ENCODE peak calls at places on chromosomes 12 and 14, in six cellular contexts. One of them, this sample, is unnamed.

GRCh38 chr12:109617496-109617895 is 43.9 kb downstream of the MVK start:
- DNase-seq in fibroblast of the aortic adventitia: no peak
- DNase-seq in AG04449: no peak
- DNase-seq in CD4-positive, alpha-beta T cell: no peak
- DNase-seq in neural crest cell: no peak
- DNase-seq in endodermal cell: no peak
- DNase-seq in this sample: no peak

GRCh38 chr12:108890208-108890607 is 10.3 kb downstream of the DAO start:
- DNase-seq in AG04449: no peak
- DNase-seq in endodermal cell: peak
- DNase-seq in CD4-positive, alpha-beta T cell: no peak
- DNase-seq in fibroblast of the aortic adventitia: peak
- DNase-seq in neural crest cell: peak
- DNase-seq in this sample: peak

GRCh38 chr12:117603316-117604113 is 242.1 kb upstream of the NOS1 start:
- DNase-seq in neural crest cell: no peak
- DNase-seq in CD4-positive, alpha-beta T cell: no peak
- DNase-seq in fibroblast of the aortic adventitia: no peak
- DNase-seq in AG04449: no peak
- DNase-seq in endodermal cell: peak
- DNase-seq in this sample: no peak

GRCh38 chr12:11650697-11651281 is 1.3 kb downstream of the ETV6 start:
- DNase-seq in AG04449: no peak
- DNase-seq in fibroblast of the aortic adventitia: peak
- DNase-seq in endodermal cell: peak
- DNase-seq in neural crest cell: no peak
- DNase-seq in CD4-positive, alpha-beta T cell: no peak
- DNase-seq in this sample: no peak

GRCh38 chr12:121711925-121712461 is 559 bp upstream of the TMEM120B start:
- DNase-seq in CD4-positive, alpha-beta T cell: no peak
- DNase-seq in endodermal cell: no peak
- DNase-seq in fibroblast of the aortic adventitia: peak
- DNase-seq in neural crest cell: no peak
- DNase-seq in AG04449: no peak
- DNase-seq in this sample: peak

GRCh38 chr14:34913619-34914018 is 38.5 kb upstream of the BAZ1A start:
- DNase-seq in endodermal cell: no peak
- DNase-seq in fibroblast of the aortic adventitia: no peak
- DNase-seq in neural crest cell: no peak
- DNase-seq in CD4-positive, alpha-beta T cell: no peak
- DNase-seq in AG04449: no peak
- DNase-seq in this sample: no peak

GRCh38 chr12:180445-180844 is 33.5 kb downstream of the SLC6A12 start:
- DNase-seq in neural crest cell: no peak
- DNase-seq in fibroblast of the aortic adventitia: no peak
- DNase-seq in endodermal cell: no peak
- DNase-seq in CD4-positive, alpha-beta T cell: no peak
- DNase-seq in AG04449: no peak
- DNase-seq in this sample: no peak

GRCh38 chr12:102503056-102503681 is 22.8 kb upstream of the IGF1 start:
- DNase-seq in AG04449: no peak
- DNase-seq in CD4-positive, alpha-beta T cell: no peak
- DNase-seq in neural crest cell: no peak
- DNase-seq in fibroblast of the aortic adventitia: no peak
- DNase-seq in endodermal cell: no peak
- DNase-seq in this sample: no peak

GRCh38 chr12:23523339-23523738 is 426.1 kb downstream of the SOX5 start:
- DNase-seq in endodermal cell: no peak
- DNase-seq in AG04449: no peak
- DNase-seq in neural crest cell: no peak
- DNase-seq in CD4-positive, alpha-beta T cell: no peak
- DNase-seq in fibroblast of the aortic adventitia: no peak
- DNase-seq in this sample: no peak

GRCh38 chr12:127263621-127264020 is 1003.3 kb upstream of the TMEM132C start:
- DNase-seq in neural crest cell: no peak
- DNase-seq in CD4-positive, alpha-beta T cell: no peak
- DNase-seq in endodermal cell: no peak
- DNase-seq in fibroblast of the aortic adventitia: no peak
- DNase-seq in AG04449: no peak
- DNase-seq in this sample: no peak

GRCh38 chr12:26010293-26010821 is 51.9 kb downstream of the RASSF8 start:
- DNase-seq in neural crest cell: no peak
- DNase-seq in CD4-positive, alpha-beta T cell: no peak
- DNase-seq in fibroblast of the aortic adventitia: peak
- DNase-seq in AG04449: no peak
- DNase-seq in endodermal cell: no peak
- DNase-seq in this sample: no peak

GRCh38 chr12:56104815-56105476 is 587 bp downstream of the PA2G4 start:
- DNase-seq in AG04449: no peak
- DNase-seq in neural crest cell: no peak
- DNase-seq in CD4-positive, alpha-beta T cell: no peak
- DNase-seq in endodermal cell: no peak
- DNase-seq in fibroblast of the aortic adventitia: no peak
- DNase-seq in this sample: peak

GRCh38 chr14:67665886-67666285 is 8.5 kb downstream of the VTI1B start:
- DNase-seq in AG04449: no peak
- DNase-seq in fibroblast of the aortic adventitia: peak
- DNase-seq in neural crest cell: no peak
- DNase-seq in CD4-positive, alpha-beta T cell: no peak
- DNase-seq in endodermal cell: no peak
- DNase-seq in this sample: no peak

GRCh38 chr14:102297436-102298170 is 7.4 kb downstream of the MOK start:
- DNase-seq in CD4-positive, alpha-beta T cell: no peak
- DNase-seq in neural crest cell: no peak
- DNase-seq in AG04449: no peak
- DNase-seq in endodermal cell: no peak
- DNase-seq in fibroblast of the aortic adventitia: no peak
- DNase-seq in this sample: no peak

GRCh38 chr14:26319139-26319864 is 278.5 kb downstream of the NOVA1 start:
- DNase-seq in CD4-positive, alpha-beta T cell: no peak
- DNase-seq in fibroblast of the aortic adventitia: no peak
- DNase-seq in neural crest cell: no peak
- DNase-seq in AG04449: no peak
- DNase-seq in endodermal cell: no peak
- DNase-seq in this sample: no peak

GRCh38 chr14:105200074-105200473 is 19.0 kb upstream of the NUDT14 start:
- DNase-seq in AG04449: no peak
- DNase-seq in endodermal cell: no peak
- DNase-seq in fibroblast of the aortic adventitia: no peak
- DNase-seq in CD4-positive, alpha-beta T cell: no peak
- DNase-seq in neural crest cell: no peak
- DNase-seq in this sample: no peak

GRCh38 chr14:74522740-74523139 is 29.2 kb downstream of the ISCA2 start:
- DNase-seq in CD4-positive, alpha-beta T cell: no peak
- DNase-seq in neural crest cell: no peak
- DNase-seq in endodermal cell: no peak
- DNase-seq in AG04449: no peak
- DNase-seq in fibroblast of the aortic adventitia: no peak
- DNase-seq in this sample: no peak

GRCh38 chr12:80282226-80282625 is 161.8 kb upstream of the PTPRQ start:
- DNase-seq in CD4-positive, alpha-beta T cell: no peak
- DNase-seq in fibroblast of the aortic adventitia: no peak
- DNase-seq in endodermal cell: no peak
- DNase-seq in AG04449: no peak
- DNase-seq in neural crest cell: no peak
- DNase-seq in this sample: no peak

GRCh38 chr14:58901826-58902225 is 264.1 kb downstream of the DACT1 start:
- DNase-seq in endodermal cell: no peak
- DNase-seq in fibroblast of the aortic adventitia: no peak
- DNase-seq in CD4-positive, alpha-beta T cell: no peak
- DNase-seq in AG04449: no peak
- DNase-seq in neural crest cell: no peak
- DNase-seq in this sample: no peak

GRCh38 chr12:64890873-64891468 is 66.5 kb downstream of the TBC1D30 start:
- DNase-seq in endodermal cell: no peak
- DNase-seq in AG04449: no peak
- DNase-seq in fibroblast of the aortic adventitia: peak
- DNase-seq in neural crest cell: no peak
- DNase-seq in CD4-positive, alpha-beta T cell: no peak
- DNase-seq in this sample: peak

GRCh38 chr12:48813464-48814312 is 4.6 kb upstream of the CACNB3 start:
- DNase-seq in CD4-positive, alpha-beta T cell: no peak
- DNase-seq in neural crest cell: no peak
- DNase-seq in fibroblast of the aortic adventitia: peak
- DNase-seq in endodermal cell: peak
- DNase-seq in AG04449: no peak
- DNase-seq in this sample: peak
- TF ChIP-seq CTCF in CD4-positive, alpha-beta T cell: no peak
- TF ChIP-seq CTCF in neural crest cell: no peak
- TF ChIP-seq CTCF in fibroblast of the aortic adventitia: no peak
- TF ChIP-seq CTCF in endodermal cell: no peak
- TF ChIP-seq CTCF in AG04449: no peak
- TF ChIP-seq CTCF in this sample: no peak

GRCh38 chr12:63318313-63318712 is 167.3 kb upstream of the AVPR1A start:
- DNase-seq in neural crest cell: no peak
- DNase-seq in CD4-positive, alpha-beta T cell: no peak
- DNase-seq in fibroblast of the aortic adventitia: no peak
- DNase-seq in AG04449: no peak
- DNase-seq in endodermal cell: no peak
- DNase-seq in this sample: no peak

GRCh38 chr12:63317880-63318279 is 166.9 kb upstream of the AVPR1A start:
- DNase-seq in endodermal cell: no peak
- DNase-seq in CD4-positive, alpha-beta T cell: no peak
- DNase-seq in neural crest cell: no peak
- DNase-seq in fibroblast of the aortic adventitia: no peak
- DNase-seq in AG04449: no peak
- DNase-seq in this sample: no peak

GRCh38 chr12:63319936-63320633 is 169.1 kb upstream of the AVPR1A start:
- DNase-seq in AG04449: no peak
- DNase-seq in endodermal cell: no peak
- DNase-seq in fibroblast of the aortic adventitia: no peak
- DNase-seq in neural crest cell: no peak
- DNase-seq in CD4-positive, alpha-beta T cell: no peak
- DNase-seq in this sample: no peak

GRCh38 chr12:63318933-63319332 is 167.9 kb upstream of the AVPR1A start:
- DNase-seq in endodermal cell: no peak
- DNase-seq in fibroblast of the aortic adventitia: no peak
- DNase-seq in neural crest cell: no peak
- DNase-seq in AG04449: no peak
- DNase-seq in CD4-positive, alpha-beta T cell: no peak
- DNase-seq in this sample: no peak

DNA sequence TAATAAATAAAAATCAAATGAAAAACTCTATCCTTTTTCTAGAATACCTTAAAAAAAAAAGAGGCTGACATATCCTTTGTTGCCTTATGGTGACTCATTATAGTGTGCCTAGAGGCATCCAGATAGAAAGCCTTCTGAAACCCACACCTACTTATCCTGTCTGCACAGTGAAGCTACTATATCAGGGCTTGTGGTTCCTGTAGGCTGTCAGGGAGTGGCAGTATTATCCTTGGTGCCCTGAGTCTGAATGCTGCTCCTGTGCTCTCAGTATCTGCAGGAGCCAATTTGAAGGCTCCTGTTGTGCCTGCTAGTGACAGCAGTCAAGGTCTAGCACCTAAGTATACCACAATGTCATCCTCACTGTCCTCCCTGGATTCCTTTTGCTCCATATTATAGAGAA is 168.4 kb upstream of the AVPR1A start:
- DNase-seq in neural crest cell: no peak
- DNase-seq in AG04449: no peak
- DNase-seq in CD4-positive, alpha-beta T cell: no peak
- DNase-seq in fibroblast of the aortic adventitia: no peak
- DNase-seq in endodermal cell: peak
- DNase-seq in this sample: no peak
- TF ChIP-seq CTCF in neural crest cell: no peak
- TF ChIP-seq CTCF in AG04449: no peak
- TF ChIP-seq CTCF in CD4-positive, alpha-beta T cell: no peak
- TF ChIP-seq CTCF in fibroblast of the aortic adventitia: no peak
- TF ChIP-seq CTCF in endodermal cell: peak
- TF ChIP-seq CTCF in this sample: no peak

GRCh38 chr14:38056270-38056669 is 151.4 kb upstream of the SSTR1 start:
- DNase-seq in neural crest cell: no peak
- DNase-seq in fibroblast of the aortic adventitia: no peak
- DNase-seq in endodermal cell: peak
- DNase-seq in CD4-positive, alpha-beta T cell: no peak
- DNase-seq in AG04449: no peak
- DNase-seq in this sample: no peak
- TF ChIP-seq CTCF in neural crest cell: no peak
- TF ChIP-seq CTCF in fibroblast of the aortic adventitia: no peak
- TF ChIP-seq CTCF in endodermal cell: peak
- TF ChIP-seq CTCF in CD4-positive, alpha-beta T cell: no peak
- TF ChIP-seq CTCF in AG04449: no peak
- TF ChIP-seq CTCF in this sample: no peak

GRCh38 chr12:115609356-115609755 is 668.1 kb downstream of the MED13L start:
- DNase-seq in neural crest cell: no peak
- DNase-seq in fibroblast of the aortic adventitia: peak
- DNase-seq in endodermal cell: no peak
- DNase-seq in CD4-positive, alpha-beta T cell: no peak
- DNase-seq in AG04449: no peak
- DNase-seq in this sample: no peak
- TF ChIP-seq CTCF in neural crest cell: no peak
- TF ChIP-seq CTCF in fibroblast of the aortic adventitia: no peak
- TF ChIP-seq CTCF in endodermal cell: no peak
- TF ChIP-seq CTCF in CD4-positive, alpha-beta T cell: no peak
- TF ChIP-seq CTCF in AG04449: no peak
- TF ChIP-seq CTCF in this sample: no peak

This sample was measured in nephron progenitor cell.